ENCODE peak calls at places on chromosomes 16 and 17, in eight cellular contexts. K is psoas muscle, S is left ventricle myocardium inferior, W is fibroblast of pulmonary artery, D is neural progenitor cell, U is ascending aorta, N is RWPE2, Z is GM23338. O is an unnamed sample.

GRCh38 chr16:15607700-15608396 is 35.1 kb downstream of the MARF1 start:
- DNase-seq in U (peak; percentile 48), W (peak; percentile 39), D (no peak), N (no peak), Z (no peak), S (peak; percentile 66), K (peak; percentile 92), O (no peak)

GRCh38 chr17:82973456-82974135 is 105.8 kb upstream of the METRNL start:
- DNase-seq in S (no peak), D (no peak), N (no peak), W (no peak), Z (no peak), U (no peak), K (no peak), O (peak; percentile 68)

GRCh38 chr16:57632568-57632967 is 4.1 kb downstream of the ADGRG1 start:
- DNase-seq in S (peak; percentile 41), D (no peak), N (no peak), Z (no peak), K (no peak), U (no peak), W (no peak), O (no peak)

GRCh38 chr17:41801374-41802062 is 10.2 kb downstream of the P3H4 start:
- DNase-seq in N (no peak), Z (peak; percentile 93), K (peak; percentile 91), W (peak; percentile 82), D (peak; percentile 87), U (peak; percentile 34), S (peak; percentile 84), O (peak; percentile 83)

GRCh38 chr16:27242868-27243590 is 25.5 kb downstream of the NSMCE1 start:
- DNase-seq in N (no peak), W (peak; percentile 95), D (peak; percentile 62), S (no peak), Z (peak; percentile 33), K (peak; percentile 56), U (peak; percentile 26), O (no peak)

GRCh38 chr17:79691931-79692330 is 38.8 kb upstream of the ENPP7 start:
- DNase-seq in Z (no peak), W (no peak), S (peak; percentile 22), U (no peak), D (no peak), N (no peak), K (no peak), O (no peak)

GRCh38 chr17:75633484-75634375 is 496 bp downstream of the SMIM5 start:
- DNase-seq in S (peak; percentile 93), Z (peak; percentile 97), K (peak; percentile 95), D (peak; percentile 95), U (peak; percentile 34), W (peak; percentile 90), N (no peak), O (peak; percentile 89)

GRCh38 chr17:21046215-21046614 is 3.4 kb upstream of the USP22 start:
- DNase-seq in N (no peak), D (no peak), W (no peak), Z (no peak), S (no peak), K (no peak), U (no peak), O (no peak)

GRCh38 chr16:67431805-67432476 is 1.0 kb downstream of the HSD11B2 start:
- DNase-seq in Z (peak; percentile 65), K (no peak), U (no peak), D (peak; percentile 44), N (no peak), S (no peak), W (no peak), O (no peak)

GRCh38 chr17:43418441-43419374 is 19.9 kb downstream of the ARL4D start:
- DNase-seq in S (peak; percentile 38), U (no peak), D (peak; percentile 22), W (peak; percentile 79), K (peak; percentile 65), Z (peak; percentile 8), N (peak; percentile 93), O (peak; percentile 82)

GRCh38 chr17:74280093-74280513 is 6.1 kb downstream of the DNAI2 start:
- DNase-seq in D (no peak), S (peak; percentile 42), U (no peak), N (no peak), Z (no peak), K (no peak), W (no peak), O (no peak)

GRCh38 chr17:7045492-7046126 is 1.7 kb upstream of the SLC16A11 start:
- DNase-seq in N (no peak), D (peak; percentile 76), Z (peak; percentile 76), K (no peak), S (no peak), U (no peak), W (peak; percentile 93), O (no peak)

GRCh38 chr17:6347776-6348175 is 87.1 kb downstream of the AIPL1 start:
- DNase-seq in K (no peak), Z (no peak), D (no peak), W (no peak), N (no peak), U (no peak), S (no peak), O (peak; percentile 12)

GRCh38 chr16:69501956-69502457 is 63.8 kb upstream of the NFAT5 start:
- DNase-seq in K (no peak), U (no peak), Z (no peak), W (peak; percentile 13), S (no peak), N (no peak), D (no peak), O (no peak)
- H3K4me3 ChIP-seq in K (no peak overlapping the region), U (no peak overlapping the region), Z (no peak overlapping the region), W (no peak overlapping the region), S (no peak overlapping the region), N (no peak overlapping the region), D (no peak overlapping the region), O (no peak overlapping the region)

GRCh38 chr17:9575381-9576072 is at the start of gene STX8:
- DNase-seq in Z (peak; percentile 85), N (peak; percentile 95), S (peak; percentile 94), W (peak; percentile 91), K (peak; percentile 95), U (peak; percentile 54), D (peak; percentile 87), O (peak; percentile 90)
- TF ChIP-seq CTCF in Z (no peak), N (no peak), S (no peak), W (no peak), K (no peak), U (no peak), D (no peak), O (no peak)

DNA sequence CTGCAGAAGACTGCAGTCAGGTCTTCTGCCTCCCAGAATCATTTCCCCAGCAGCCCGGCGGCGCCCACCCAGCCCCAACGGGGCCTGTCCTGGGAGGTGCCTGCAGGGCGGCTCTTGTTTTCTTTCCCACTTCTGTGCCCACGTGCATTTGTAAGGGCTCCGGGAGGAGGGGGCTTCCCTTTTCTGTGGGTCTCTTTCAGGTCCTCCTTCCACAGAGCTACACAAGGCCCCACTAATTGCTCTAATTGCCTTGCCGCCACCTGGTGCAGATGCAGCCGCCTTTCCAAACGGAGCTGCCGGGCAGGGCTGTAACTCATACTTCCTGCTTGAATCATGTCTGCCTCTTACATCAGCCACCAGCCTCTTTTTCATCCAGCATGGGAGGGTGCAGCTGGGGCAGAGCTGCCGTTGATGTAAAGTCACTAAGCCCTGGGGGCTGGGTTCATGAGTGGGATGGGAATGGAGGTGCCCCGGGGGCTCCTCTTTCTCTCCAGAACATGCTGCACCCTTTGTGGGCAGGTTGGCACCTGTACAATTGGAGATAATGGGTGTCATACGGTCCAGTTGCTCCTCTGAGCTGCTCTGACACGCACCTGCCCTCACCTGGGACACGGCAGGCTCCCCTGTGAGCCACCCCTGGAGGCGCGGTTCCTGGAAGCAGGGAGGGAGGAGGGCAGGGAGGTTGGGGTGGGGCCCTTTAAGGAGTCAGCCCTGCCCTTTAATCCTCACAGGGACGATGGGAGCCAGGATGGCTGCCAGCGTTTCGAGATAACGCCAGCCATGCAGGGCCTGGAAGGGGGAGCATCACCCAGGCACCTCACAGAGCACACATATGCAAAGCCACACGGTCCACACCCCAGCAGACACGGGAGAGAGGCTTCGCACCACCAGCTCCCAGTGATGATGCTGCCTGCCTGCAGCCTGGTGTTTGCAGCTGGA is 41.1 kb upstream of the KLHDC4 start:
- DNase-seq in U (no peak), S (peak; percentile 58), D (no peak), Z (no peak), W (peak; percentile 81), K (no peak), N (peak; percentile 99), O (no peak)
- H3K4me3 ChIP-seq in U (peak overlapping the region; percentile 28), S (peak overlapping the region; percentile 66), D (no peak overlapping the region), Z (no peak overlapping the region), W (peak overlapping the region; percentile 44), K (no peak overlapping the region), N (peak overlapping the region; percentile 23), O (peak overlapping the region; percentile 66)

GRCh38 chr16:14309001-14309886 is 238.1 kb downstream of the MRTFB start:
- DNase-seq in W (no peak), S (no peak), Z (peak; percentile 90), U (no peak), N (no peak), D (peak; percentile 42), K (peak; percentile 64), O (no peak)
- TF ChIP-seq CTCF in W (no peak), S (no peak), Z (peak; percentile 19), U (no peak), N (peak; percentile 4), D (peak; percentile 26), K (no peak), O (no peak)